ENCODE peak calls at places on chromosomes 2 and 18, in eight cellular contexts. J, X, K, G, H, B, P and M are unnamed samples. For H3K4me1, the result is how much of the 10 kb centered on the place peaks cover.

GRCh38 chr18:79410171-79410641 is 14.5 kb downstream of the NFATC1 start:
- DNase-seq in J (no peak), B (no peak), K (no peak), G (no peak), P (no peak), X (no peak), H (no peak), M (no peak)

GRCh38 chr2:172900871-172901270 is 165.2 kb downstream of the RAPGEF4 start:
- DNase-seq in H (no peak), P (no peak), K (no peak), G (no peak), X (no peak), B (no peak), J (no peak), M (no peak)

GRCh38 chr2:18299423-18300212 is 260.8 kb downstream of the RDH14 start:
- DNase-seq in X (no peak), P (no peak), B (peak), H (peak), K (peak), J (no peak), G (peak), M (peak)

GRCh38 chr2:3349211-3349693 is 28.4 kb downstream of the EIPR1 start:
- DNase-seq in P (no peak), B (peak), K (no peak), G (no peak), H (no peak), J (no peak), X (no peak), M (no peak)

GRCh38 chr2:85924522-85924921 is 35.7 kb upstream of the ST3GAL5 start:
- DNase-seq in J (no peak), G (peak), P (no peak), K (peak), B (peak), X (no peak), H (peak), M (no peak)

GRCh38 chr2:100584811-100585210 is 22.0 kb downstream of the PDCL3 start:
- DNase-seq in H (no peak), P (no peak), J (no peak), B (no peak), X (no peak), G (no peak), K (no peak), M (no peak)

GRCh38 chr2:164694275-164694695 is 73.0 kb upstream of the GRB14 start:
- DNase-seq in H (no peak), P (no peak), X (no peak), K (no peak), G (peak), J (no peak), B (no peak), M (no peak)

GRCh38 chr2:100988630-100989417 is 13.3 kb upstream of the RPL31 start:
- DNase-seq in P (no peak), J (no peak), X (no peak), K (no peak), G (no peak), H (no peak), B (peak), M (no peak)

GRCh38 chr2:182098648-182099047 is 113.0 kb downstream of the PPP1R1C start:
- DNase-seq in K (no peak), P (no peak), X (no peak), J (no peak), G (no peak), H (no peak), B (no peak), M (no peak)

GRCh38 chr18:62755454-62755853 is 40.1 kb downstream of the PHLPP1 start:
- DNase-seq in X (no peak), H (no peak), P (no peak), K (no peak), G (no peak), B (no peak), J (no peak), M (no peak)

GRCh38 chr2:159046966-159047365 is 78.5 kb downstream of the TANC1 start:
- DNase-seq in B (peak), P (no peak), X (no peak), G (peak), H (no peak), J (no peak), K (no peak), M (no peak)

GRCh38 chr18:79404567-79404910 is 8.8 kb downstream of the NFATC1 start:
- DNase-seq in J (no peak), G (peak), X (no peak), P (no peak), B (peak), H (no peak), K (no peak), M (peak)

GRCh38 chr2:239035361-239035814 is 187.5 kb downstream of the TWIST2 start:
- DNase-seq in G (peak), X (peak), K (peak), J (peak), B (peak), H (no peak), P (peak), M (no peak)

GRCh38 chr2:112168422-112169124 is 30.4 kb downstream of the FBLN7 start:
- DNase-seq in H (no peak), G (no peak), J (no peak), B (peak), X (no peak), P (no peak), K (no peak), M (no peak)

GRCh38 chr2:130286983-130287655 is 55.6 kb upstream of the IMP4 start:
- DNase-seq in X (no peak), H (no peak), B (no peak), J (no peak), G (no peak), K (no peak), P (no peak), M (no peak)

GRCh38 chr2:214607051-214607450 is 196.2 kb downstream of the VWC2L start:
- DNase-seq in K (no peak), J (no peak), P (no peak), B (no peak), X (no peak), G (no peak), H (no peak), M (no peak)

GRCh38 chr2:235066895-235067294 is 115.1 kb downstream of the SH3BP4 start:
- DNase-seq in G (no peak), P (no peak), X (no peak), J (peak), H (no peak), K (no peak), B (no peak), M (no peak)

GRCh38 chr2:56239437-56239836 is 55.6 kb downstream of the CCDC85A start:
- DNase-seq in H (peak), J (no peak), K (no peak), G (peak), B (peak), P (no peak), X (no peak), M (no peak)

GRCh38 chr2:48315847-48316194 is 214.1 kb upstream of the STON1 start:
- DNase-seq in J (peak), G (peak), B (peak), X (peak), K (no peak), P (no peak), H (no peak), M (no peak)

GRCh38 chr2:182650704-182651103 is 65.4 kb upstream of the DNAJC10 start:
- DNase-seq in X (no peak), B (peak), K (no peak), G (peak), P (peak), H (peak), J (peak), M (no peak)

GRCh38 chr18:3667255-3668137 is 217.5 kb downstream of the TGIF1 start:
- DNase-seq in X (no peak), J (no peak), K (no peak), H (no peak), G (no peak), B (no peak), P (no peak), M (no peak)

GRCh38 chr2:238728322-238729260 is 119.3 kb upstream of the TWIST2 start:
- DNase-seq in K (no peak), B (peak), J (no peak), X (no peak), H (no peak), P (no peak), G (no peak), M (no peak)

GRCh38 chr2:101063753-101064502 is 61.8 kb downstream of the RPL31 start:
- DNase-seq in J (no peak), G (peak), B (peak), K (no peak), H (no peak), P (no peak), X (no peak), M (no peak)

GRCh38 chr2:130834091-130834922 is 2.4 kb upstream of the ARHGEF4 start:
- DNase-seq in B (peak), H (no peak), X (no peak), P (no peak), K (no peak), J (peak), G (peak), M (peak)

GRCh38 chr2:207937818-207938217 is 87.5 kb downstream of the PLEKHM3 start:
- DNase-seq in G (no peak), P (no peak), X (no peak), K (no peak), J (no peak), H (no peak), B (no peak), M (no peak)

GRCh38 chr18:12336887-12337286 is 28.8 kb downstream of the TUBB6 start:
- DNase-seq in G (peak), J (no peak), B (peak), X (no peak), H (peak), P (no peak), K (no peak), M (no peak)

GRCh38 chr2:127004893-127005600 is 101.9 kb downstream of the BIN1 start:
- DNase-seq in K (no peak), H (no peak), G (no peak), B (no peak), X (no peak), J (no peak), P (no peak), M (no peak)

GRCh38 chr2:15797231-15797945 is 143.0 kb upstream of the MYCN start:
- DNase-seq in X (no peak), G (no peak), J (peak), H (no peak), K (no peak), P (no peak), B (no peak), M (no peak)

GRCh38 chr2:111984213-111984604 is 70.9 kb upstream of the TMEM87B start:
- DNase-seq in B (no peak), X (no peak), P (no peak), H (peak), G (peak), K (no peak), J (no peak), M (no peak)

GRCh38 chr2:196468394-196468793 is 171.1 kb upstream of the CCDC150 start:
- DNase-seq in G (peak), B (no peak), X (no peak), H (no peak), P (no peak), K (no peak), J (no peak), M (no peak)

GRCh38 chr18:23617412-23618009 is 31.2 kb upstream of the NPC1 start:
- DNase-seq in P (no peak), J (no peak), H (no peak), X (no peak), B (no peak), G (no peak), K (no peak), M (no peak)

GRCh38 chr2:348517-348916 is 60.6 kb upstream of the ALKAL2 start:
- DNase-seq in K (no peak), J (no peak), P (no peak), X (no peak), G (no peak), H (no peak), B (no peak), M (no peak)

GRCh38 chr18:13643261-13643671 is 83.1 kb downstream of the FAM210A start:
- DNase-seq in X (no peak), P (no peak), H (no peak), G (no peak), K (no peak), J (no peak), B (no peak), M (no peak)

GRCh38 chr2:231058761-231059550 is 2.3 kb downstream of the PSMD1 start:
- DNase-seq in K (no peak), G (peak), H (no peak), P (no peak), B (peak), J (no peak), X (no peak), M (no peak)

GRCh38 chr18:24985616-24986015 is 366.4 kb downstream of the ZNF521 start:
- DNase-seq in J (no peak), X (no peak), G (no peak), B (no peak), H (no peak), K (no peak), P (no peak), M (no peak)

GRCh38 chr2:220347661-220348060 is 720.2 kb downstream of the SLC4A3 start:
- DNase-seq in P (no peak), H (no peak), X (no peak), G (no peak), B (no peak), K (no peak), J (no peak), M (no peak)

GRCh38 chr2:197294260-197294659 is 16.3 kb downstream of the ANKRD44 start:
- DNase-seq in B (no peak), J (no peak), H (no peak), X (no peak), K (no peak), P (no peak), G (no peak), M (no peak)

GRCh38 chr2:9984861-9985480 is 33.5 kb downstream of the GRHL1 start:
- DNase-seq in J (no peak), H (no peak), G (no peak), P (no peak), B (peak), X (no peak), K (no peak), M (no peak)

GRCh38 chr2:137828624-137829023 is 135.6 kb upstream of the HNMT start:
- DNase-seq in G (no peak), H (no peak), B (no peak), K (no peak), P (no peak), J (no peak), X (no peak), M (no peak)

GRCh38 chr18:48838166-48838775 is 112.5 kb downstream of the SMAD7 start:
- DNase-seq in P (no peak), G (no peak), H (no peak), J (no peak), X (no peak), K (peak), B (no peak), M (no peak)
- H3K4me1 ChIP-seq in P (half or more), G (under half), H (half or more), J (under half), X (half or more), K (under half), B (half or more), M (under half)

GRCh38 chr2:222753251-222753824 is 81.9 kb downstream of the MOGAT1 start:
- DNase-seq in K (peak), X (no peak), H (no peak), P (no peak), B (peak), G (peak), J (peak), M (peak)

GRCh38 chr2:222754324-222754723 is 82.9 kb downstream of the MOGAT1 start:
- DNase-seq in G (no peak), P (no peak), H (no peak), B (no peak), J (no peak), K (no peak), X (no peak), M (no peak)

GRCh38 chr2:222751821-222752719 is 80.6 kb downstream of the MOGAT1 start:
- DNase-seq in H (no peak), G (no peak), K (no peak), X (no peak), J (peak), P (no peak), B (no peak), M (no peak)

GRCh38 chr2:222751238-222751637 is 79.8 kb downstream of the MOGAT1 start:
- DNase-seq in H (no peak), G (no peak), X (no peak), J (no peak), P (no peak), K (no peak), B (no peak), M (no peak)

DNA sequence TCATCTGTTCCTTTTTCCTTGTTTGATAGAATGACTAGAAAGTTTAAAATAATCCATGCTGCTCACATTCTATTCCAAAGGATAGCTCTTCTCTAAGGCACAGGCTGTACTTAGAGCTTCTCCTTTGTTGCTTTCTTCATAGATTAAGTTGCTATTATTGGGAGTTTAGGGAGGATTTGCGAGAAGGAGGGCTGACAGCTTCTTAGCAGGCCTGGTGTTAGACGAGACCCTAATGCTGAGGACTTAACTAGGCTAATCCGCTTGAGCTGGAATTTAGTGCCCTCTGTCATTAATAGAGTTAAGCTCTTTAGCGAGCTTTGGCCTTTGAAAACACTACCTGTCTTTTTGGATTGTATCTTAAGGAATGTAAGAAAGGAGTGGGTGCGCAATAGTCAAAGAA is 81.3 kb downstream of the MOGAT1 start:
- DNase-seq in K (no peak), P (no peak), B (no peak), X (no peak), J (peak), H (no peak), G (no peak), M (no peak)
- H3K4me3 ChIP-seq in K (no peak), P (no peak), B (no peak), X (no peak), J (peak), H (no peak), G (no peak), M (no peak)

GRCh38 chr2:38966006-38966405 is 76.3 kb downstream of the ARHGEF33 start:
- DNase-seq in P (no peak), B (no peak), K (no peak), X (no peak), J (no peak), G (no peak), H (no peak), M (no peak)

GRCh38 chr2:38957972-38958371 is 68.3 kb downstream of the ARHGEF33 start:
- DNase-seq in B (no peak), K (no peak), J (no peak), X (no peak), H (no peak), G (no peak), P (no peak), M (no peak)

GRCh38 chr2:38960609-38961320 is 71.1 kb downstream of the ARHGEF33 start:
- DNase-seq in J (no peak), K (no peak), P (no peak), G (no peak), H (no peak), X (no peak), B (no peak), M (no peak)

GRCh38 chr2:38959464-38959863 is 69.8 kb downstream of the ARHGEF33 start:
- DNase-seq in G (no peak), J (no peak), X (no peak), H (no peak), B (no peak), P (no peak), K (peak), M (peak)

GRCh38 chr2:38959938-38960608 is 70.4 kb downstream of the ARHGEF33 start:
- DNase-seq in B (peak), P (no peak), X (peak), J (peak), H (no peak), K (peak), G (no peak), M (peak)
- H3K27ac ChIP-seq in B (no peak), P (no peak), X (no peak), J (no peak), H (no peak), K (peak), G (no peak), M (no peak)

GRCh38 chr2:1739961-1740713 is 4.2 kb downstream of the PXDN start:
- DNase-seq in H (no peak), X (no peak), J (no peak), P (no peak), K (no peak), B (no peak), G (no peak), M (no peak)

GRCh38 chr2:1739322-1739957 is 4.9 kb downstream of the PXDN start:
- DNase-seq in X (no peak), H (peak), K (no peak), G (no peak), B (no peak), J (no peak), P (no peak), M (no peak)

GRCh38 chr2:1736997-1737480 is 7.3 kb downstream of the PXDN start:
- DNase-seq in G (peak), X (no peak), K (no peak), B (peak), P (no peak), H (no peak), J (no peak), M (no peak)

GRCh38 chr2:1738646-1739302 is 5.5 kb downstream of the PXDN start:
- DNase-seq in X (no peak), B (no peak), P (no peak), K (no peak), G (no peak), H (no peak), J (no peak), M (no peak)

DNA sequence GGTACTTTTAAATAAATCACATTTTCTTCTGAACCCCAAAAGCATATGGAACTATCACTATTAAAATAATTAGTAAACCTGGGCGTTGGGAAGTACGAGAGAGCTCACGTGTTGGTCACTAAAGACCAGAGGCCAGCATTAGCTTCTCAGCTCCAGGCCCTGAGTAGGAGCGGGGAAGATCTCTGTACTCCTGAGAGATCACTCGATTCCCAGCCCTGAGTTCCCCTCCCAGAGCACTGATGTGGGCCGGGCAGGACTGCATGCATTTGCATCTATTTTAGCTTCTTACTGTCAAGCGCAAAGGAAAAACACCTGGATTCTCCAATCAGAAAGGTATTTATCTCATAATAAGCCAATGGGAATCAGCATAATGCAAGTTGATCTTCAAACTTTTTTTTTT is 6.2 kb downstream of the PXDN start:
- DNase-seq in P (no peak), X (no peak), B (no peak), K (no peak), H (peak), J (no peak), G (no peak), M (no peak)
- H3K4me1 ChIP-seq in P (under half), X (under half), B (under half), K (under half), H (under half), J (under half), G (half or more), M (under half)

DNA sequence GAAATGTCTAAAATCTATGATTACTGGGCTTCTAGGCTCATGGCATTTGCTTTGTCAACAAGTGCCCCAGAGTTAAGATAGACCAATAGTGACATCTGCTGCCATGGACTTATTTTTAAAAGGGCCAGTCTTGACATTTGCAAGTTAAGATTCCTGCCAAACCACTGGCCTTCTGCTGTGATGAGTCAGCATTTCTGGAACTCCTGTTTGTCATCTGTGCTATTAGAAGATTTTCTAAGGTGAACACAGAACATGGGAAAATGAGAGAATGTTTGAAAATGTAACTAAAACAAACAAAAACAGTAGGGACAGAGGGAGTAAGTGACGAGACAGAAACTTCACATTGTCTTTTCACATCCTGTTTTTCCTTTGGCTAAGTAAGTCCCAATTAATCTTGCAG is 93.7 kb upstream of the WDR75 start:
- DNase-seq in K (no peak), X (no peak), P (no peak), B (peak), G (peak), H (peak), J (peak), M (no peak)
- H3K4me3 ChIP-seq in K (no peak), X (no peak), P (no peak), B (peak), G (peak), H (no peak), J (no peak), M (no peak)

GRCh38 chr18:76177160-76177559 is 317.9 kb downstream of the ZNF516 start:
- DNase-seq in J (no peak), X (no peak), G (no peak), B (no peak), K (no peak), P (no peak), H (no peak), M (no peak)
- H3K27ac ChIP-seq in J (no peak), X (no peak), G (no peak), B (no peak), K (no peak), P (no peak), H (no peak), M (no peak)

GRCh38 chr2:106789185-106789584 is 96.8 kb downstream of the ST6GAL2 start:
- DNase-seq in K (no peak), G (peak), B (peak), X (no peak), P (no peak), H (no peak), J (no peak), M (no peak)
- H3K4me1 ChIP-seq in K (under half), G (under half), B (under half), X (under half), P (under half), H (under half), J (under half), M (under half)